ENCODE peak calls at places on chromosomes 16 and 17, in four cellular contexts. O is AG09319, Q is WTC11, E is GM06990. X is an unnamed sample.

GRCh38 chr16:65523258-65523950 is 401.5 kb upstream of the CDH11 start:
- DNase-seq in Q (no peak), E (no peak), O (no peak), X (no peak)

GRCh38 chr16:3819741-3820724 is 60.5 kb downstream of the CREBBP start:
- DNase-seq in Q (no peak), O (peak), E (no peak), X (no peak)

GRCh38 chr17:53757559-53757958 is 65.2 kb upstream of the KIF2B start:
- DNase-seq in Q (no peak), O (no peak), E (no peak), X (no peak)

GRCh38 chr16:51134269-51134812 is 16.7 kb downstream of the SALL1 start:
- DNase-seq in Q (peak), E (no peak), O (no peak), X (peak)

GRCh38 chr16:54431041-54431996 is 144.7 kb upstream of the IRX3 start:
- DNase-seq in E (no peak), Q (no peak), O (no peak), X (no peak)

GRCh38 chr17:29041091-29041490 is 1.9 kb upstream of the PIPOX start:
- DNase-seq in Q (no peak), E (no peak), O (no peak), X (no peak)

GRCh38 chr17:35368086-35368824 is 5.2 kb downstream of the SLFN11 start:
- DNase-seq in Q (no peak), E (peak), O (no peak), X (no peak)

GRCh38 chr17:36495076-36495578 is 8.6 kb downstream of the ZNHIT3 start:
- DNase-seq in O (no peak), E (no peak), Q (no peak), X (no peak)

GRCh38 chr17:8275421-8276290 is 12.8 kb upstream of the RANGRF start:
- DNase-seq in Q (no peak), O (no peak), E (no peak), X (no peak)

GRCh38 chr16:66489818-66490217 is 60.1 kb downstream of the TK2 start:
- DNase-seq in Q (no peak), E (no peak), O (no peak), X (no peak)

GRCh38 chr17:60134396-60135159 is 15.2 kb upstream of the CA4 start:
- DNase-seq in O (no peak), E (no peak), Q (no peak), X (no peak)

GRCh38 chr17:42286411-42287295 is 1.6 kb upstream of the STAT5A start:
- DNase-seq in E (no peak), O (no peak), Q (no peak), X (no peak)

GRCh38 chr17:62615503-62615902 is 12.0 kb upstream of the MRC2 start:
- DNase-seq in O (no peak), Q (no peak), E (no peak), X (no peak)

GRCh38 chr17:512926-513325 is 160.3 kb upstream of the RPH3AL start:
- DNase-seq in E (no peak), O (peak), Q (no peak), X (no peak)

GRCh38 chr17:9225305-9226101 is 204.2 kb downstream of the NTN1 start:
- DNase-seq in O (no peak), Q (peak), E (no peak), X (no peak)

GRCh38 chr17:50268632-50269287 is 5.5 kb upstream of the TMEM92 start:
- DNase-seq in O (no peak), Q (no peak), E (no peak), X (no peak)

GRCh38 chr17:58666858-58667267 is 25.0 kb downstream of the TEX14 start:
- DNase-seq in Q (no peak), O (no peak), E (no peak), X (no peak)

GRCh38 chr16:57516176-57516725 is 20.1 kb downstream of the CCDC102A start:
- DNase-seq in Q (no peak), O (no peak), E (no peak), X (no peak)

GRCh38 chr16:75252946-75253911 is 1.8 kb upstream of the BCAR1 start:
- DNase-seq in Q (peak), E (no peak), O (no peak), X (peak)

GRCh38 chr16:83581082-83581481 is 226.7 kb upstream of the HSBP1 start:
- DNase-seq in E (peak), O (no peak), Q (no peak), X (no peak)

GRCh38 chr17:8253801-8254200 is 4.7 kb downstream of the PFAS start:
- DNase-seq in E (no peak), Q (no peak), O (no peak), X (no peak)

GRCh38 chr17:57545836-57546305 is 199.2 kb downstream of the CCDC182 start:
- DNase-seq in Q (no peak), O (no peak), E (no peak), X (peak)

GRCh38 chr17:30414486-30414885 is 35.8 kb downstream of the CPD start:
- DNase-seq in O (no peak), Q (no peak), E (no peak), X (no peak)

GRCh38 chr17:33192961-33193911 is 99.9 kb downstream of the ASIC2 start:
- DNase-seq in Q (peak), O (no peak), E (no peak), X (no peak)

GRCh38 chr16:9256196-9256595 is 164.8 kb downstream of the HAPSTR1 start:
- DNase-seq in E (no peak), O (no peak), Q (peak), X (peak)

GRCh38 chr17:73291260-73291801 is 20.5 kb downstream of the CDC42EP4 start:
- DNase-seq in E (peak), O (peak), Q (no peak), X (no peak)

GRCh38 chr17:19421926-19422325 is 10.9 kb downstream of the RNF112 start:
- DNase-seq in E (no peak), O (peak), Q (no peak), X (no peak)

GRCh38 chr16:1550061-1550460 is 16.6 kb downstream of the TMEM204 start:
- DNase-seq in E (no peak), Q (no peak), O (no peak), X (no peak)

GRCh38 chr17:74271281-74271680 is 2.8 kb upstream of the DNAI2 start:
- DNase-seq in O (no peak), E (no peak), Q (no peak), X (no peak)

GRCh38 chr16:2458887-2459646 is 842 bp upstream of the TEDC2 start:
- DNase-seq in E (no peak), Q (no peak), O (no peak), X (no peak)

GRCh38 chr17:73753751-73754496 is 109.7 kb upstream of the SDK2 start:
- DNase-seq in O (no peak), E (no peak), Q (no peak), X (no peak)

GRCh38 chr16:79437764-79438728 is 162.5 kb downstream of the MAF start:
- DNase-seq in E (no peak), O (no peak), Q (peak), X (no peak)

GRCh38 chr17:71084219-71084618 is 914.9 kb downstream of the KCNJ2 start:
- DNase-seq in O (no peak), E (no peak), Q (peak), X (peak)
- TF ChIP-seq CTCF in O (peak), E (peak), Q (peak), X (peak)

GRCh38 chr17:1561420-1562177 is 993 bp downstream of the PITPNA start:
- DNase-seq in E (peak), Q (peak), O (no peak), X (peak)
- TF ChIP-seq CTCF in E (peak), Q (no peak), O (peak), X (no peak)

GRCh38 chr17:49035470-49036269 is 38.5 kb downstream of the IGF2BP1 start:
- DNase-seq in O (no peak), E (peak), Q (peak), X (peak)

GRCh38 chr17:49036270-49036626 is 39.1 kb downstream of the IGF2BP1 start:
- DNase-seq in O (no peak), E (no peak), Q (no peak), X (no peak)

GRCh38 chr17:49029841-49030240 is 32.7 kb downstream of the IGF2BP1 start:
- DNase-seq in O (no peak), E (no peak), Q (no peak), X (no peak)

GRCh38 chr17:49028271-49028670 is 31.1 kb downstream of the IGF2BP1 start:
- DNase-seq in O (no peak), E (no peak), Q (no peak), X (no peak)

DNA sequence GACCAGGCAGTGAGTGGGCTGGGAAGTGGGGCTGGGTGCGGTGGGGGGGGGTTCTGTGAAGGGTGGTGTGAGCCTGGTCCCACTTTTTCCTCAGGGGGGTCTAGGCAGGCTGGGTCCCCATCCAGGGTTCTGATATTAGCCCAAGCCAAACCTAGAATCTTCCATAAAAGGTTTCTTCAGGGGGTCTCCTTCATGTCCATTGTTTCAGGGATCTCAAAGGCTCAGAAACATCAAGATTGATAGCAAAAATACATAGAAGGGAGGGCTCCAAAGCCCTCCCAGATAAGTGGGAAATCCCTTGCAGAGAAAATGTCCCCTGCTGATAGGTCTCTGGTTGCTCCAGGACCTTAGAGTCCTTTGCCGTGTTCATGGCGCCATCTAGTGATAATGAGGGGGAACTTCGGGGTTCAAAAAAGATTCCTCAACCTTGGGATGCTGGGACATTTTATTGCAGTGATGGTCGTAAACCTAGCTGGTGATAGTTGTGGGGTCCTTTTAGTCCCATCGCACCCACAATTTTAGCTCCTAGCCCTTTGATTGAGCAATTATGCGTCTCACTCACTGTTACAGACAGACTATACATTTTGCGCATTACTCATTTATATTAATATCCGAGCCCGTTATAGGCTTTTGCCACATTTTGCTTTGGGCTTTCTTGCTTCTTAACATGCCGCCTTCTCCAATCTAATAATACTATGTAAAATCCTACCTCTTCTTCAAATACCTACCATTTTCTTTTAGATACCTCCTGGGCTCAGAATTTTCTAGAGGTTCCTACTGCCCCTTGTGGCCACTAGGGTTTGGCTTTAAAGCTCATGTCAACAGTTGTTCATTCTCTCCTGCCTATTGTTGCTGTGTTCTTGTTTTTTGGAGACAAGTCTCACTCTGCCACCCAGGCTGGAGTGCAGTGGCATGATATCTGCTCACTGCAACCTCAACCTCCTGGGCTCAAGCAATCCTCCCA is 35.1 kb downstream of the IGF2BP1 start:
- DNase-seq in E (peak), O (peak), Q (peak), X (peak)
- TF ChIP-seq CTCF in E (peak), O (peak), Q (peak), X (peak)

GRCh38 chr17:10286324-10286723 is 86.5 kb downstream of the MYH13 start:
- DNase-seq in Q (no peak), E (no peak), O (no peak), X (no peak)
- TF ChIP-seq CTCF in Q (no peak), E (no peak), O (no peak), X (no peak)

GRCh38 chr17:1715803-1716075 is 5.6 kb upstream of the TLCD2 start:
- DNase-seq in E (no peak), Q (no peak), O (no peak), X (no peak)

GRCh38 chr17:1714488-1714979 is 4.4 kb upstream of the TLCD2 start:
- DNase-seq in O (peak), E (no peak), Q (peak), X (peak)

GRCh38 chr17:1714980-1715802 is 5.0 kb upstream of the TLCD2 start:
- DNase-seq in O (peak), Q (peak), E (no peak), X (peak)

GRCh38 chr17:1716912-1717695 is 6.9 kb upstream of the TLCD2 start:
- DNase-seq in O (peak), E (peak), Q (peak), X (peak)

GRCh38 chr17:1716076-1716911 is 6.1 kb upstream of the TLCD2 start:
- DNase-seq in Q (peak), E (peak), O (peak), X (peak)
- TF ChIP-seq CTCF in Q (no peak), E (peak), O (peak), X (no peak)

GRCh38 chr17:79837888-79838540 is 1.2 kb downstream of the CBX4 start:
- DNase-seq in Q (no peak), O (no peak), E (peak), X (peak)
- TF ChIP-seq CTCF in Q (no peak), O (no peak), E (no peak), X (no peak)

GRCh38 chr17:14803781-14804180 is 461.3 kb downstream of the PMP22 start:
- DNase-seq in O (no peak), E (no peak), Q (no peak), X (no peak)

GRCh38 chr17:14808425-14808824 is 456.7 kb downstream of the PMP22 start:
- DNase-seq in Q (no peak), O (no peak), E (no peak), X (no peak)

GRCh38 chr17:14805348-14805747 is 459.8 kb downstream of the PMP22 start:
- DNase-seq in E (no peak), Q (peak), O (no peak), X (no peak)
- TF ChIP-seq CTCF in E (no peak), Q (no peak), O (no peak), X (peak)

DNA sequence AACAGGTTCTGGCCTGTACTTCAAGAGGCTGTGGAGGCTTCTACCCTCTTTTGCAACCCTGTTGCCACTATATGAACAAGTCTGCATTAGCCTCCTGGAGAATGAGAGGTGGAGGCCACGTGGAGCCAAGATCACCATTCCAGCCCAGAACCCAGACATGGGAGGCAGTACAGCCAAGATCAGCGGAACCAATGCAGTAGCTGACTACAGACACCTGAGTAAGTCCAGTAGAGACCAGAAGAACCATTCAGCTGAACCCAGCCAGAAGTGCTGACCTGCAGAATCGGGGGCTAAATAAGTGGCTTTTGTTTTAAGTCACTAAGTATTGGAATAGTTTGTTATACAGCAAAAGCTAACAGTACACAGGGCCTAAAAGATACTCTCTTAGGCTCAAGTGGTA is 12.1 kb downstream of the FAM20A start:
- DNase-seq in O (no peak), E (no peak), Q (no peak), X (no peak)
- TF ChIP-seq CTCF in O (no peak), E (no peak), Q (no peak), X (no peak)